ENCODE peak calls at places on chromosomes 16 and 17, in four cellular contexts. J, O, K and A are unnamed samples.
A peak's percentile ranks its signal among the peaks of the same experiment; 100 is the strongest.

GRCh38 chr17:43405861-43406260 is 7.1 kb downstream of the ARL4D start:
- DNase-seq in O (no peak), J (peak; percentile 72), K (no peak), A (no peak)

GRCh38 chr17:27481327-27481726 is 25.1 kb downstream of the KSR1 start:
- DNase-seq in J (no peak), O (no peak), K (no peak), A (no peak)

GRCh38 chr17:39462644-39463375 is 1.5 kb downstream of the CDK12 start:
- DNase-seq in K (no peak), J (peak; percentile 10), O (no peak), A (peak; percentile 65)

GRCh38 chr17:1031711-1032110 is 34.8 kb downstream of the TIMM22 start:
- DNase-seq in J (peak; percentile 60), K (no peak), O (peak; percentile 76), A (peak; percentile 91)

GRCh38 chr17:75517277-75517865 is 1.0 kb downstream of the TSEN54 start:
- DNase-seq in J (no peak), O (peak; percentile 15), K (no peak), A (peak; percentile 83)

GRCh38 chr16:23282508-23282907 is 19.6 kb upstream of the SCNN1B start:
- DNase-seq in K (no peak), J (peak; percentile 4), O (no peak), A (no peak)

GRCh38 chr17:38701504-38702165 is 3.4 kb upstream of the MLLT6 start:
- DNase-seq in O (no peak), J (peak; percentile 26), K (no peak), A (no peak)

GRCh38 chr17:45225051-45225700 is 3.5 kb downstream of the FMNL1 start:
- DNase-seq in J (no peak), K (no peak), O (no peak), A (no peak)

GRCh38 chr16:89061590-89062380 is 31.9 kb upstream of the ACSF3 start:
- DNase-seq in O (no peak), K (no peak), J (no peak), A (no peak)

GRCh38 chr16:54171855-54172537 is 114.6 kb downstream of the IRX3 start:
- DNase-seq in O (no peak), K (no peak), J (peak; percentile 90), A (peak; percentile 63)

GRCh38 chr16:31333686-31334649 is 21.0 kb upstream of the ITGAX start:
- DNase-seq in K (no peak), O (no peak), J (no peak), A (peak; percentile 86)

GRCh38 chr17:332558-333322 is 19.9 kb downstream of the RPH3AL start:
- DNase-seq in K (no peak), O (no peak), J (peak; percentile 57), A (peak; percentile 53)

GRCh38 chr17:45936610-45937009 is 42.3 kb downstream of the MAPT start:
- DNase-seq in J (no peak), K (no peak), O (no peak), A (no peak)

GRCh38 chr16:8713635-8714097 is 39.2 kb downstream of the ABAT start:
- DNase-seq in O (no peak), K (peak; percentile 26), J (no peak), A (no peak)

GRCh38 chr16:31200821-31201510 is 1.6 kb downstream of the PYCARD start:
- DNase-seq in K (no peak), J (no peak), O (no peak), A (no peak)

GRCh38 chr16:55822280-55822810 is 10.6 kb downstream of the CES1 start:
- DNase-seq in K (no peak), J (no peak), O (no peak), A (peak; percentile 21)

GRCh38 chr17:19443148-19443547 is 32.1 kb downstream of the RNF112 start:
- DNase-seq in K (no peak), O (no peak), J (no peak), A (no peak)

GRCh38 chr16:12546918-12547607 is 256.6 kb downstream of the CPPED1 start:
- DNase-seq in O (no peak), J (no peak), K (no peak), A (no peak)

GRCh38 chr17:56173958-56174357 is 20.7 kb downstream of the ANKFN1 start:
- DNase-seq in J (peak; percentile 36), K (no peak), O (no peak), A (peak; percentile 60)

GRCh38 chr17:31216053-31216751 is 80.8 kb downstream of the OMG start:
- DNase-seq in O (peak; percentile 30), J (peak; percentile 77), K (no peak), A (no peak)

GRCh38 chr17:27551701-27552466 is 79.1 kb upstream of the LGALS9 start:
- DNase-seq in O (no peak), J (peak; percentile 41), K (no peak), A (peak; percentile 84)

GRCh38 chr17:61684818-61685217 is 93.8 kb upstream of the NACA2 start:
- DNase-seq in K (no peak), O (no peak), J (no peak), A (no peak)

GRCh38 chr17:37691807-37692206 is 48.6 kb upstream of the DDX52 start:
- DNase-seq in J (no peak), K (no peak), O (no peak), A (no peak)

GRCh38 chr17:35087731-35088646 is 24.5 kb upstream of the RFFL start:
- DNase-seq in K (peak; percentile 42), O (no peak), J (peak; percentile 42), A (peak; percentile 87)

GRCh38 chr17:35084987-35085386 is 21.5 kb upstream of the RFFL start:
- DNase-seq in J (peak; percentile 83), O (no peak), K (no peak), A (no peak)

GRCh38 chr17:35086931-35087573 is 23.5 kb upstream of the RFFL start:
- DNase-seq in K (no peak), O (no peak), J (no peak), A (no peak)

GRCh38 chr17:35088647-35088910 is 25.1 kb upstream of the RFFL start:
- DNase-seq in K (no peak), J (no peak), O (peak; percentile 35), A (no peak)

GRCh38 chr17:35086164-35086563 is 22.7 kb upstream of the RFFL start:
- DNase-seq in O (no peak), J (no peak), K (no peak), A (no peak)
- H3K4me1 ChIP-seq in O (peaks cover 5% of the 10 kb centered on the region), J (peaks cover 14% of the 10 kb centered on the region), K (peaks cover 5% of the 10 kb centered on the region), A (peaks cover 5% of the 10 kb centered on the region)

GRCh38 chr17:48262982-48263586 is 155.5 kb downstream of the SNX11 start:
- DNase-seq in K (no peak), J (no peak), O (no peak), A (no peak)
- TF ChIP-seq CTCF in K (peak; percentile 50), J (no peak), O (no peak), A (peak; percentile 62)

GRCh38 chr17:73027130-73027741 is 65.3 kb downstream of the SLC39A11 start:
- DNase-seq in J (peak; percentile 79), K (no peak), O (no peak), A (no peak)

GRCh38 chr17:73029021-73029420 is 63.5 kb downstream of the SLC39A11 start:
- DNase-seq in O (no peak), K (no peak), J (no peak), A (no peak)

GRCh38 chr17:73030501-73030911 is 62.0 kb downstream of the SLC39A11 start:
- DNase-seq in K (no peak), J (peak; percentile 16), O (no peak), A (peak; percentile 44)

GRCh38 chr17:73029941-73030340 is 62.5 kb downstream of the SLC39A11 start:
- DNase-seq in K (no peak), J (no peak), O (no peak), A (peak; percentile 42)

DNA sequence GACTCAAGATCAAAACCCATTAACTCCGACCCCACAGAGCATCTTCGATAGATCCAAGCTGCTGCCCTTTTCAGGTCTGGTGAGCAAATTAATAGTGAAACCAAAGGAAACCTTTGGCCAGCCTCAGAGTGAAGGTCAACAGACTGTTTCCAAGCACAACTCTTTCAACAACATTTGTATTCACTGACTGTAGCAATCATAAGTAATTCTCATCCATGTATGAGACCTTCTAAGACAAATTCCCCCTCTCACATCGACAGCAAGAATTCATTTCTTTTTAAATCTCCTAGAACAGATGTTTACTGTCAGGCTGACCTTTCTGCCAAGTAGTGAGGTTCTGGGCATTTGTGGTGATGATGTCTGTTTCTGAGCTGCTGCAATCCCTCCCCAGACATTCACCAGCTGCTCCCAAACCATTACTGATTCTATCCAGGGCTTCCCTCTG is 64.2 kb downstream of the SLC39A11 start:
- DNase-seq in O (no peak), J (peak; percentile 17), K (no peak), A (no peak)
- H3K4me1 ChIP-seq in O (no peaks in the 10 kb centered on the region), J (peaks cover 8% of the 10 kb centered on the region), K (peaks cover 4% of the 10 kb centered on the region), A (peaks cover 11% of the 10 kb centered on the region)

DNA sequence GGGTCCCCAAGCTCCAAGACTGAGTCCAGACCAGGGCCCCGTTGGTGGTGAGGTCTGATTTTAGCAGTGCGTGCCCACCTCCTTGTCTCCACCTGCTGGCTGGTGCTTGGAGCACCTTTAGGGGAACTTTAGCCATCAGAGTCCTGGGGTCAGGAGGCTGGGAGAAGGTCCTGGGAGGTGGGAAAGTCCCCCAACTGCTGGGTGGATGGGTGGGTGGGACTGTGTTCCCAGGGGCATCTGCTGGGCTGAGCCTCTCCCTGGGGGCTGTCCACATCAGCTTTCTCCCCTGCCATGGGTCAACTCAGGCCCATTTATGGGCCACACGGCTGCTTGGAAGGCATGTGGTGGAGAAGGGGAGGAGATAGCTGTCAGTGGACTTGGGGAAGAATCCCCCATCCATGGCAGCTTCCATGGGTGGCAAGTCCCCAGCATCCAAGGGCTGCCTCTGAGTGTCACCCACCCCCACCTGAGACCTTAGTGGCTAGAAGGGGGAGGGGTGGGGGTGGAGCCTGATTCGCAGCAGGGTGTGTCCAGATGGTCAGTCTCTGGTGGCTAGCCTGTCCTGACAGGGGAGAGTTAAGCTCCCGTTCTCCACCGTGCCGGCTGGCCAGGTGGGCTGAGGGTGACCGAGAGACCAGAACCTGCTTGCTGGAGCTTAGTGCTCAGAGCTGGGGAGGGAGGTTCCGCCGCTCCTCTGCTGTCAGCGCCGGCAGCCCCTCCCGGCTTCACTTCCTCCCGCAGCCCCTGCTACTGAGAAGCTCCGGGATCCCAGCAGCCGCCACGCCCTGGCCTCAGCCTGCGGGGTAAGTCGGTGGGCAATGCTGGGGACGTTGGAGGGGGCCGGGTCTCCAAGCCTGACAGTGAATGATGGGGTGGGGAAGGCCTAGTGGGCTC is at the start of gene TRPV2:
- DNase-seq in K (no peak), J (no peak), O (no peak), A (peak; percentile 92)
- TF ChIP-seq CTCF in K (peak; percentile 32), J (no peak), O (peak; percentile 30), A (peak; percentile 80)

GRCh38 chr16:72997141-72997542 is 50.8 kb downstream of the ZFHX3 start:
- DNase-seq in J (no peak), O (peak; percentile 26), K (no peak), A (no peak)
- H3K4me1 ChIP-seq in J (peaks cover 6% of the 10 kb centered on the region), O (no peaks in the 10 kb centered on the region), K (peaks cover 30% of the 10 kb centered on the region), A (peaks cover 3% of the 10 kb centered on the region)

GRCh38 chr17:7445011-7445927 is at the start of gene CHRNB1:
- DNase-seq in O (peak; percentile 60), J (peak; percentile 52), K (peak; percentile 35), A (peak; percentile 98)
- TF ChIP-seq CTCF in O (no peak), J (no peak), K (no peak), A (peak; percentile 50)

DNA sequence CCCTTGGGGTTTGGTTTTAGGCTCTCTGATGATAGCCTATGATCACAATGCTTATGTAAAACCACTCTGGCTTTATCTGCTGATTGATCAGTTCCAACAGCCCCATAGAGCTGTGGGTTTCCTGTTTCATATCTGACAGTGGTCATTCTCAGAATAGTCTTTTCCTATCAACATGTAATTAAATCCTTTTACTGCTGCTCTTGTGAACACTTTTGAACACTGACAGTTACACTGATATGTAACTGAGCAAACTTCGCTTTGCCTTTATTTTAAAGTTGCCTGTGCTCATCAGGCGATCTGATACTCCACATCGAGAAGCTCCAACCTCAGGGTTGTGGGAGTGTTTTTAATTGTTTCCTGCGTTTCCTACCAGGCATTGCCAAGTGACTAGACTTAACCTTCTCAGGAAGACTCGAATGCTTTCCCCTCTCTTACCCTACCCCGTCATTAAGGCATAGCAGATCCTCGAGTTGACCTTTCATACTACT is 17.3 kb upstream of the CLEC18B start:
- DNase-seq in O (no peak), K (no peak), J (no peak), A (no peak)
- H3K4me1 ChIP-seq in O (no peaks in the 10 kb centered on the region), K (no peaks in the 10 kb centered on the region), J (no peaks in the 10 kb centered on the region), A (no peaks in the 10 kb centered on the region)